ENCODE peak calls at places on chromosomes 11 and 22, in five cellular contexts. Y is tibial nerve, U is body of pancreas, P is esophagus squamous epithelium, R is AG10803. V is an unnamed sample.
A peak's percentile ranks its signal among the peaks of the same experiment; 100 is the strongest.

GRCh38 chr22:43592470-43592869 is 180.7 kb downstream of the MPPED1 start:
- DNase-seq in R (no peak), Y (no peak), P (no peak), U (peak; percentile 4), V (no peak)

GRCh38 chr11:554824-555499 is 5.6 kb downstream of the LMNTD2 start:
- DNase-seq in R (no peak), U (peak; percentile 83), Y (no peak), P (no peak), V (no peak)

GRCh38 chr22:41474878-41475451 is 6.0 kb downstream of the ACO2 start:
- DNase-seq in R (no peak), U (no peak), Y (no peak), P (no peak), V (no peak)

GRCh38 chr11:61077936-61078335 is 24.4 kb upstream of the CD5 start:
- DNase-seq in P (no peak), U (no peak), Y (no peak), R (no peak), V (no peak)

GRCh38 chr11:119316017-119316728 is 757 bp downstream of the MCAM start:
- DNase-seq in R (no peak), U (peak; percentile 55), Y (no peak), P (no peak), V (peak; percentile 58)

GRCh38 chr22:25053153-25053805 is 100.8 kb downstream of the KIAA1671 start:
- DNase-seq in Y (peak; percentile 50), U (no peak), P (no peak), R (no peak), V (no peak)

GRCh38 chr11:36023922-36024321 is 80.1 kb downstream of the LDLRAD3 start:
- DNase-seq in P (no peak), Y (no peak), U (no peak), R (peak; percentile 22), V (no peak)

GRCh38 chr11:12467610-12468009 is 90.2 kb downstream of the PARVA start:
- DNase-seq in R (no peak), P (no peak), U (no peak), Y (no peak), V (no peak)

GRCh38 chr11:19323502-19323901 is 82.8 kb upstream of the E2F8 start:
- DNase-seq in Y (no peak), U (no peak), R (no peak), P (no peak), V (no peak)
- TF ChIP-seq CTCF in Y (no peak), U (no peak), R (no peak), P (no peak), V (no peak)

GRCh38 chr11:22666700-22667439 is 459 bp downstream of the GAS2 start:
- DNase-seq in P (no peak), Y (no peak), U (peak; percentile 79), R (no peak), V (peak; percentile 52)
- H3K4me3 ChIP-seq in P (peak overlapping the region; percentile 63), Y (peak overlapping the region; percentile 48), U (peak overlapping the region; percentile 46), R (peak overlapping the region; percentile 25), V (no peak overlapping the region)

GRCh38 chr22:45972091-45972867 is 4.7 kb downstream of the WNT7B start:
- DNase-seq in U (no peak), P (no peak), R (no peak), Y (no peak), V (no peak)
- TF ChIP-seq CTCF in U (no peak), P (no peak), R (no peak), Y (no peak), V (no peak)

DNA sequence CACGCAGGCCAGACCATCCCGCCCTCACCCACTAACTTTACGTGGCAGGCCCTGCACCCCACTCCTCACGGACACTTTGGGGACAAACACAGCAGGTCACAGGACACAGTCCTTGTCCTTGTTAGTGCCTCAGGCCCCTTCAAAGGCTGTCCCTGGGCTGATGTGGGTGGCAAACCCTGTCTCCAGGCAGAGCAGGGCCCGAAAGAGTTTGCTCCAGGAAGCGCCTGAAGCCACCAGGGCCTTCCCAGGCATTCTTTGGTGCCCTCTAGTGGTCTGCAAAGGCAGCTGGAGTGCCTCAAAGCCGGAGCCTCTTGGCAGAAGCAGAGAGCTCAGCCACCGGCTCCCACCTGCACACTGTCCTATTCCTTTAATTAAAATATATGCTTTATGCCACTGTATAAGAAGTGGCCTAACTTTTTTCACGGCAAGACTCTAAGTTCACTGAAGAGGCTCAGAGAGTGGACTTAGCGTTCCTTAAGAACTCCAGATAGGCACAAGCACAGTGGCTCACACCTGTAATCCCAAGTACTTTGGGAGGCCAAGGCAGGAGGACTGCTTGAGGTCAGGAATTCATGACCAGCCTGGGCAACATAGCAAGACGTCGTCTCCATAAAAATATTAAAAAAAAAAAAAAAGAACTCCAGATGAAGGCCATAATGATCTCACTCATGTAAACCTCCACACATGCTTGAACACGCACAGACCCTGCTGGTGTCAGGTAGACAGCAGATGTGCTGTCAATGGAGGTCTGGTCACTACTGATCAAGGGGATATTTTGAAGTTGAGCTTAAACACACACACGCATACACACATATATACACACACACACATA is 11.1 kb downstream of the TXN2 start:
- DNase-seq in U (peak; percentile 90), Y (peak; percentile 65), R (peak; percentile 86), P (no peak), V (peak; percentile 87)
- H3K4me3 ChIP-seq in U (no peak overlapping the region), Y (no peak overlapping the region), R (no peak overlapping the region), P (no peak overlapping the region), V (no peak overlapping the region)

GRCh38 chr11:131763193-131763890 is 392.9 kb downstream of the NTM start:
- DNase-seq in R (no peak), P (no peak), U (no peak), Y (peak; percentile 17), V (no peak)

GRCh38 chr11:131759140-131759539 is 388.7 kb downstream of the NTM start:
- DNase-seq in U (no peak), R (no peak), Y (no peak), P (no peak), V (no peak)

GRCh38 chr11:131758726-131759125 is 388.3 kb downstream of the NTM start:
- DNase-seq in R (no peak), P (no peak), Y (no peak), U (no peak), V (no peak)

GRCh38 chr11:131762346-131763110 is 392.1 kb downstream of the NTM start:
- DNase-seq in Y (no peak), U (no peak), P (no peak), R (no peak), V (no peak)

DNA sequence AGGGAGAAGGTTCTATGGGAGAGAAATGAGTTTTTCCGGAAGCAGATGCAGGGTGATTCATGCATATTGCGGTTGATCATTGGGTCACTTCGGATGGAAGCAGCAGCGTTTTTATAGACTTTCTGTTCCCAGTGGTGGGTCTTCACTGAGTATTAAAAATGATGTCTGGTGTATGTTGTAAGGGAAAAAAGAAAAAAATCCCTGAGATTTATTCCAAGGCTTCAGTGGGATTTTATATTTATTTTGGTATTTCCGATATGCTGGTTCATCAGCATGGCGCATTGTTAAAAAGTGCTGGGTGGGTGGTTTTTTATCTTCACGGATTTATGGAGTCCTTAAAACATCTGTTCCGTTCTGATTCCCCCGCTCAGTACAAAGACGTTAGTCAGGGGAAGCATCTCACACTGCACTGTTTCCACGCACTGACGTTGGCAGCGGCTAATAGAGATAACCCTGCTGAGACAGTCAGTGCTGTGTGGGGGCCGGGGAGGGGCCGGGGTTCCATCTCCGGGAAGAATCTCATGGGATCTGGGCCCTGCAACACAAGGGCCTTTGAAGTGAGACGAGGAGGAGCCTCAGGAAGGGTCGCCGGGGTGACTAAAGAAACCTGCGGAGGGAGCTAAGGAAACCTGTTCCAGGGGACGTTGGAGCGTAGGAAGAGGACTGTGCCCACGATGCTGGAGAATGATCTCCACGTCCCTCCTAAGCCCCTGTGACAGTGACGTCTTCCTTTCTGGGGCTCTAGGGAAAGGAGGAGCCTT is 390.0 kb downstream of the NTM start:
- DNase-seq in P (no peak), Y (no peak), U (peak; percentile 20), R (peak; percentile 87), V (no peak)
- TF ChIP-seq CTCF in P (no peak), Y (no peak), U (no peak), R (no peak), V (no peak)

DNA sequence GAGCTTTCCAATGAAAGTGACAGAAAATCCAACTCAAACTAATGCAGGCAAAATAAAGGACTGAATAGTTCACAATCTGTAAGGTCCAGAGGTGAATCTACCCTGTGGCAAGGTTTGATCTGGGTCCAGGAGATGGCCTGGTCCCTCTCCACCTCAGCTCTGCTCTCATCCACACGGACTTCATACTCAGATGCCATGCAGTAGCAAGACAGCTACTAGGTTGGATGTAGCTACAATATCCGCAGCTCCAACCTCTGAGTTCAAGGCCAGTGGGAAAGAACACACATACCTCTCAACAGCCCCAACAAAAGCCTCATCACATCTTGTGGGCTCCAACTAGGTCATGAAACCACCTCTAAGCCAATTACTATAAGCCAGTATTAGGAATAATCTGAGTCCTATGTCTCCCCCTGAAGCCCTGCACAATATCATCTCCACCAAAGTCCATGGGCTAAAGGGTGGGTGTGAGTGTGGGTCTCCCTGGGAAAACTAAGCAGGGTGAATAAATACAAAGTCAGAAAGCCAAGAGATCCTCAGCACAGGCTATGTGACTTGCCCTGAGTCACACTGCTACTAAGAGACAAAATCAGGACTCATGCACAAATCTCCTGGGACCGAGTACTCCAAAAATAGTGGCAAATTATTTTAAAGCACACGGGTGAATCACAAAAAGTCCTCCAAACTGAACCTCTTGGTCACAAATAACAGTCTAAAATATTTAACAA is 78.8 kb downstream of the LARGE1 start:
- DNase-seq in P (no peak), Y (no peak), U (no peak), R (peak; percentile 44), V (no peak)
- H3K4me3 ChIP-seq in P (no peak overlapping the region), Y (no peak overlapping the region), U (no peak overlapping the region), R (no peak overlapping the region), V (no peak overlapping the region)

DNA sequence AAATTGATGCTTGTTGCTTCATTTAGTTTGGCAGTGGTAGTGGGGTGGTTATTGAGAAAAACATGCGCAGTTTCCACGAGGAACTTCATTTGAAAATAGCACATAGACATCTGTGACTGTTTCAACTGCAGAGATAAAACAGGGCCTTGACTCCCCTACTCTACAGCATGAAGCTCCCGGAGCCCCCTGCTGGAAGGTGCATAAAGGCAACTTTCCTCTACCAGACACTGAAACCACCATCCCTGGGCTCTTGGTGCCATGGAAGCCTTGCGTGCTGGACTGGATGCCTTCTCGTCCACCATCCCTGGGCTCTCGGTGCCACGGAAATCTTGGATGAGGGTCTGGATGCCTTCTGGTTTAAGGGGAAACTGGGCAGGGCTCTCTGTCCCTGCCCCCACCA is 195.8 kb downstream of the CSNK2A3 start:
- DNase-seq in R (peak; percentile 11), Y (no peak), U (no peak), P (no peak), V (no peak)
- TF ChIP-seq CTCF in R (peak; percentile 44), Y (no peak), U (no peak), P (no peak), V (no peak)

GRCh38 chr22:33850724-33851123 is 69.6 kb downstream of the LARGE1 start:
- DNase-seq in Y (no peak), R (no peak), P (no peak), U (no peak), V (no peak)

GRCh38 chr22:33851240-33851639 is 69.0 kb downstream of the LARGE1 start:
- DNase-seq in P (no peak), R (peak; percentile 42), U (no peak), Y (no peak), V (no peak)

GRCh38 chr22:33850227-33850626 is 70.0 kb downstream of the LARGE1 start:
- DNase-seq in Y (no peak), R (no peak), U (no peak), P (no peak), V (no peak)

GRCh38 chr22:33853200-33854097 is 66.8 kb downstream of the LARGE1 start:
- DNase-seq in Y (peak; percentile 33), R (peak; percentile 77), P (no peak), U (peak; percentile 82), V (peak; percentile 84)

GRCh38 chr22:33851985-33852384 is 68.3 kb downstream of the LARGE1 start:
- DNase-seq in R (no peak), U (no peak), P (no peak), Y (no peak), V (no peak)
- H3K4me3 ChIP-seq in R (no peak overlapping the region), U (no peak overlapping the region), P (no peak overlapping the region), Y (no peak overlapping the region), V (no peak overlapping the region)

GRCh38 chr11:64206457-64207246 is at the start of gene FERMT3:
- DNase-seq in R (no peak), Y (peak; percentile 31), U (peak; percentile 75), P (no peak), V (peak; percentile 66)
- TF ChIP-seq CTCF in R (no peak), Y (no peak), U (no peak), P (peak; percentile 7), V (no peak)

V was measured in adrenal gland.